ENCODE peak calls at places on chromosomes 1 and 21, in six cellular contexts. K is cardiac fibroblast, B is fibroblast of mammary gland, H is OCI-LY7, M is AG09309, X is mammary epithelial cell. J is an unnamed sample.

GRCh38 chr1:51955797-51956527 is 34.5 kb downstream of the RAB3B start:
- DNase-seq in K (no peak), B (no peak), H (peak), M (no peak), X (no peak), J (no peak)

GRCh38 chr1:46102769-46103476 is 29.5 kb downstream of the PIK3R3 start:
- DNase-seq in K (no peak), B (no peak), H (no peak), M (no peak), X (peak), J (no peak)

GRCh38 chr1:143720087-143721023 is 251.4 kb downstream of the FAM72C start:
- DNase-seq in K (peak), B (peak), H (no peak), M (no peak), X (peak), J (no peak)

GRCh38 chr1:227489572-227489971 is 73.8 kb upstream of the ZNF678 start:
- DNase-seq in K (no peak), B (no peak), H (no peak), M (no peak), X (no peak), J (no peak)

GRCh38 chr1:102535829-102536505 is 539.2 kb upstream of the OLFM3 start:
- DNase-seq in K (no peak), B (no peak), H (no peak), M (no peak), X (no peak), J (no peak)

GRCh38 chr1:58704616-58705021 is 4.8 kb upstream of the MYSM1 start:
- DNase-seq in K (no peak), B (no peak), H (no peak), M (no peak), X (no peak), J (no peak)

GRCh38 chr1:41919764-41920397 is 1.2 kb upstream of the HIVEP3 start:
- DNase-seq in K (no peak), B (no peak), H (no peak), M (no peak), X (no peak), J (no peak)

GRCh38 chr1:54107131-54107530 is 45.7 kb downstream of the CDCP2 start:
- DNase-seq in K (peak), B (peak), H (peak), M (no peak), X (no peak), J (no peak)

GRCh38 chr1:60425528-60425927 is 352.0 kb upstream of the C1orf87 start:
- DNase-seq in K (peak), B (peak), H (peak), M (no peak), X (no peak), J (no peak)

GRCh38 chr1:108047085-108047484 is 82.1 kb upstream of the VAV3 start:
- DNase-seq in K (no peak), B (no peak), H (no peak), M (no peak), X (no peak), J (no peak)

GRCh38 chr1:31678681-31679080 is 25.1 kb downstream of the COL16A1 start:
- DNase-seq in K (no peak), B (no peak), H (no peak), M (no peak), X (no peak), J (no peak)

GRCh38 chr1:181104042-181104789 is 15.7 kb downstream of the IER5 start:
- DNase-seq in K (no peak), B (no peak), H (no peak), M (no peak), X (no peak), J (no peak)

GRCh38 chr1:225447649-225448048 is 19.8 kb upstream of the LBR start:
- DNase-seq in K (peak), B (peak), H (no peak), M (no peak), X (no peak), J (no peak)

GRCh38 chr21:45984584-45985095 is 3.1 kb downstream of the COL6A1 start:
- DNase-seq in K (no peak), B (no peak), H (no peak), M (no peak), X (no peak), J (no peak)

GRCh38 chr1:21229246-21230000 is 52.7 kb upstream of the EIF4G3 start:
- DNase-seq in K (peak), B (peak), H (no peak), M (peak), X (peak), J (no peak)

GRCh38 chr1:204107892-204108291 is 35.0 kb downstream of the SOX13 start:
- DNase-seq in K (no peak), B (no peak), H (no peak), M (no peak), X (no peak), J (no peak)

GRCh38 chr1:169144941-169145626 is 38.6 kb downstream of the ATP1B1 start:
- DNase-seq in K (no peak), B (no peak), H (no peak), M (no peak), X (no peak), J (no peak)

GRCh38 chr1:232017057-232017456 is 390.5 kb downstream of the DISC1 start:
- DNase-seq in K (no peak), B (no peak), H (no peak), M (no peak), X (no peak), J (peak)

GRCh38 chr1:145845514-145846161 is at the start of gene NUDT17:
- DNase-seq in K (peak), B (peak), H (peak), M (no peak), X (peak), J (peak)

GRCh38 chr1:100847481-100847880 is 47.2 kb downstream of the EXTL2 start:
- DNase-seq in K (peak), B (peak), H (no peak), M (no peak), X (peak), J (no peak)

GRCh38 chr1:204181116-204181515 is 15.0 kb upstream of the REN start:
- DNase-seq in K (no peak), B (no peak), H (no peak), M (no peak), X (no peak), J (no peak)

GRCh38 chr1:182972231-182972630 is 19.3 kb upstream of the SHCBP1L start:
- DNase-seq in K (no peak), B (no peak), H (no peak), M (no peak), X (no peak), J (no peak)

GRCh38 chr1:14140800-14141526 is 441.0 kb downstream of the PRDM2 start:
- DNase-seq in K (peak), B (peak), H (no peak), M (no peak), X (no peak), J (no peak)

GRCh38 chr1:106022312-106022902 is 1034.1 kb upstream of the PRMT6 start:
- DNase-seq in K (peak), B (peak), H (peak), M (no peak), X (no peak), J (no peak)

GRCh38 chr1:181559142-181559541 is 75.8 kb downstream of the CACNA1E start:
- DNase-seq in K (no peak), B (no peak), H (no peak), M (no peak), X (no peak), J (no peak)

GRCh38 chr1:203120325-203121138 is 7.0 kb upstream of the ADORA1 start:
- DNase-seq in K (no peak), B (no peak), H (no peak), M (no peak), X (no peak), J (no peak)

GRCh38 chr1:48089356-48089891 is 92.2 kb upstream of the TRABD2B start:
- DNase-seq in K (no peak), B (no peak), H (no peak), M (no peak), X (no peak), J (no peak)

GRCh38 chr21:34182436-34182835 is 109.1 kb downstream of the MRPS6 start:
- DNase-seq in K (no peak), B (no peak), H (no peak), M (no peak), X (no peak), J (no peak)

GRCh38 chr21:34179204-34179935 is 106.0 kb downstream of the MRPS6 start:
- DNase-seq in K (no peak), B (no peak), H (no peak), M (no peak), X (no peak), J (no peak)

GRCh38 chr21:34181418-34181817 is 108.0 kb downstream of the MRPS6 start:
- DNase-seq in K (no peak), B (no peak), H (no peak), M (no peak), X (no peak), J (no peak)

GRCh38 chr21:34180826-34181359 is 107.5 kb downstream of the MRPS6 start:
- DNase-seq in K (no peak), B (no peak), H (no peak), M (no peak), X (no peak), J (no peak)

DNA sequence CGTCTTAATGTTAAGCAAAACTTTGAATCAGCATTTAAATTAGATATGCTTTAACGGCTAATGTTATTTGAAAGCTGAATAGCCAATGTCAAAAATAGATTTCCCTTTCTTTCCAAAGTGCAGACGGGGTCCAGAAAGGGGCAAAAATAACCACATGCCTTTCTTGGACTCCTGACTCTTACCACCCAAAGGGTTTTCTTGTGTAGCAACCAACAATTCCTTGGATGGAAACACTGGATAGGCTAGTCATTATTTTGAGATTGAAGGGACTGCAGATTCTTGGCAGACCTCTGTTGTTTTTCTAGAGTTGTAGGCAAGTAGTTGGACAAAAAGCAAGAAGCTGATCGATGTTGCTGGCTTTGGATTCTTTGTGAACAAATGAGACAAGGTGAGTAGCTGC is 107.0 kb downstream of the MRPS6 start:
- DNase-seq in K (no peak), B (no peak), H (no peak), M (no peak), X (no peak), J (no peak)
- H3K4me3 ChIP-seq in K (no peak), B (no peak), H (no peak), M (no peak), X (no peak), J (no peak)

GRCh38 chr1:198174297-198174696 is 17.5 kb downstream of the NEK7 start:
- DNase-seq in K (no peak), B (peak), H (no peak), M (no peak), X (no peak), J (no peak)
- H3K4me3 ChIP-seq in K (no peak), B (no peak), H (no peak), M (no peak), X (no peak), J (no peak)

GRCh38 chr1:2132222-2133038 is 62.1 kb downstream of the FAAP20 start:
- DNase-seq in K (peak), B (peak), H (no peak), M (no peak), X (peak), J (no peak)

GRCh38 chr1:2134604-2135307 is 59.8 kb downstream of the FAAP20 start:
- DNase-seq in K (no peak), B (no peak), H (no peak), M (no peak), X (no peak), J (no peak)

GRCh38 chr1:2134232-2134603 is 60.4 kb downstream of the FAAP20 start:
- DNase-seq in K (no peak), B (no peak), H (no peak), M (no peak), X (no peak), J (no peak)

GRCh38 chr1:2133879-2134215 is 60.7 kb downstream of the FAAP20 start:
- DNase-seq in K (no peak), B (no peak), H (no peak), M (no peak), X (no peak), J (no peak)

GRCh38 chr1:2133039-2133878 is 61.3 kb downstream of the FAAP20 start:
- DNase-seq in K (peak), B (peak), H (peak), M (peak), X (peak), J (peak)
- H3K4me3 ChIP-seq in K (peak), B (peak), H (peak), M (peak), X (peak), J (peak)

DNA sequence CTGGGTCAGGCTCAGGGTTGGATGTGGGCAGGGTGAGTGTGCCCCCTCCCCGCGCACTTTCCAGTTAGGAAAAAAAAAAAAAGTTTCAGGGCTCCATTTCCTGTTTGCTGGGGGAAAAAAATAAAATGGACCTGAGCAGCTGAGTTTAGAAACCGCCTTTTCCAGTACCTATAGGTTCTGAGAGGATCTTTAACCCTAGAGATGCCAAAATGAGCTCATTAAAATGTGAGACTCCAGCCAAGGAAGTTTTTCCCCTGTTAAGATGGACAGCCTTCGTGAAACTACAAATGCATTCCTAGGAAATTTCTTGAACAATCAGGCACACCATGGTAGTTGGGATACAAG is 143.5 kb upstream of the ETS2 start:
- DNase-seq in K (no peak), B (no peak), H (no peak), M (no peak), X (no peak), J (no peak)
- H3K4me3 ChIP-seq in K (no peak), B (no peak), H (no peak), M (no peak), X (no peak), J (no peak)

DNA sequence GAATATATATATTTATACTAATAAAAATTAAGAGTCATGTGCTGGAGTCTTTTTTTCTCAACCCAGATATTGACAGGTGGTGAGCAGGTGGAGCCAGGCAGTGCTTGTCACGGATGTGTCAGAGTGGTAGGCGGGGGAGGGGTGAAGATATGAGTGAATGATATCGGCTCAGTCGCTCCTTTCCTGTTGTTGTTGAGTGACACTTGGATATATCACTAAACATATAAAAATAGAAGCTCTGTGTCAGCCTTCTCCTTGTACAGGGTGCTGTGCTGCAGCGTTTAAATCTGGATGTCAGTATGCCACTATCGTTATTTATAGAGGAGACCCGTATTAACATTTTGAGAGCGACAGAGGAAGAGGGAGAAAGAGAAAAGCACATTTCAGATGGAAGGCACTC is 339.6 kb downstream of the NUF2 start:
- DNase-seq in K (no peak), B (no peak), H (no peak), M (no peak), X (no peak), J (no peak)
- H3K4me3 ChIP-seq in K (no peak), B (no peak), H (no peak), M (no peak), X (no peak), J (no peak)

GRCh38 chr1:93350322-93350721 is 4.6 kb downstream of the DR1 start:
- DNase-seq in K (no peak), B (no peak), H (peak), M (no peak), X (no peak), J (no peak)
- H3K4me3 ChIP-seq in K (no peak), B (no peak), H (peak), M (no peak), X (peak), J (no peak)

DNA sequence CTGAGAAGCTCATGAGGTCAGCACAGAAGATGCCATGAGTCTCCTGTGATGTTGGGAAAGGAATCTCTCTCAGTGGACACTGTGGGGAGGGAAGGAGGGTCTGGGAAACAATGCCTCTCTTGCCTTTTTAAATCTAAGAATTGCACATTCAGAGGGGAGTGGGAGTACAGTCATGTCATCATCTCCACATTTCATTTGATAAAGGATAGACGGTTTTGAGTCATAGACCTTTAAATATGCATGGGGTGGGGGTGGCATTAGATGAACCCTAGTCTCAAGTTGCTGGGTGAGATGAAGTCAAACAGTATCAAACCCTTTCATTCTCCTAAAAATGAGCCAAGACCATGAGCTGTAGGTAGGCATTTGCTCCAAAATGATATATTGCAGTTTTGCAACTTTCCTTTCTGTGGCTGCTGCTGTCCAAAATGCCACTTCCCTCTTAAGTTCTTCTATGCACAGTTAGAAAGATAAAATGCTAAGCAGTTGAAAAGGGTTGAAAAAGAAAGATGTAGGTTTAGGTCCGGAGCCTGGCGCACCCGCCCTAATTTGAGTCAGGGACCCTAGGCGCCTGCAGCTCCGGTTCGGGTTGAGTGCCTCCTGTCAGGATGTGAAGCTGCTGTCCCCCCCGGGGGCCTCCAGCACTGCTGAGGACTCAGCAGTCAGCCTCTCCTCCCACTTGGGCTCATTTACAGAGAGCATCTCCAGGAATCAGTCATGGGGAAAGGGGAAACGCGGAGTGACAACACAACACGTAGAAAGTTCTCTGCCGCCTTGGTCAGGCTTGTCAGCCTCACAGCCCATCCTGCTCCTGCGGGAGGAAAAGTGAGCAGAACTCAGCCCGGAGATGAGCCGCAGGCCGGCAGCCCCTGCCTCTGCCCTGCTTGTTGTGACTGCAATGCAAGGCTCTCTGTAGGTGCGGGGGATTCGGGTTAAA is 479.3 kb upstream of the RUNX1 start:
- DNase-seq in K (peak), B (no peak), H (peak), M (no peak), X (no peak), J (no peak)
- H3K4me3 ChIP-seq in K (peak), B (no peak), H (peak), M (no peak), X (no peak), J (peak)

GRCh38 chr1:245412301-245412700 is 257.5 kb downstream of the KIF26B start:
- DNase-seq in K (no peak), B (no peak), H (no peak), M (no peak), X (no peak), J (no peak)
- H3K4me3 ChIP-seq in K (no peak), B (no peak), H (no peak), M (no peak), X (no peak), J (no peak)

DNA sequence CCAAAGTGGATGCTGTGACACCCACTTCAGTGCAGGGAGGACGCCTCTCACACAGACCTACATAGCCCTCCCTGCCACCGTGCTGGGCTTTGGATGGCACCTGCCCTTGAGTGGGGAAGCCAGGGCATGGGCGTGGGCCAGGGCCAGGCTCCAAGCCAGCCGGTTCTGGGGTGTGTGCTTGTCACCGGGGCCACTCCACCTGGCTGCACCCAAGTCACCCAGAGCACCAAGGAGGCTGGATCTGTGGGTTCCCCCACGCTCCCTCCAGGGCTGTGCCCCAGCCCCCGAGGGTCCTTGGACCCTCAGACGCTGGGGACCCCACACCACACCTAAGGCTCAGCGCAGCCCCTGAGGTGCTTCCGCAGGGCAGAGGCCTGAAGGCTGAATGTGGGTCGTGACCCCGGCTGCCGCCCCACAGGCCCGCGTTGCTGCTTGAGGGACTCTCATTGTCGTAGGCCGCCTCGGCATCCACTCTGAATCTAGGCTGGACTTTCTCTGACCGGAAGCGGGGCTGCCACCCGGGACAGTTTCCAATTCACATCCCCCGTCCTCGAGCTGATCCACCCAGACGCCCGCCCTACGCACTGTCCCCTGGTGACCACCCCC is 1.5 kb downstream of the MXRA8 start:
- DNase-seq in K (no peak), B (no peak), H (no peak), M (no peak), X (no peak), J (no peak)
- H3K4me3 ChIP-seq in K (peak), B (peak), H (no peak), M (peak), X (no peak), J (peak)

DNA sequence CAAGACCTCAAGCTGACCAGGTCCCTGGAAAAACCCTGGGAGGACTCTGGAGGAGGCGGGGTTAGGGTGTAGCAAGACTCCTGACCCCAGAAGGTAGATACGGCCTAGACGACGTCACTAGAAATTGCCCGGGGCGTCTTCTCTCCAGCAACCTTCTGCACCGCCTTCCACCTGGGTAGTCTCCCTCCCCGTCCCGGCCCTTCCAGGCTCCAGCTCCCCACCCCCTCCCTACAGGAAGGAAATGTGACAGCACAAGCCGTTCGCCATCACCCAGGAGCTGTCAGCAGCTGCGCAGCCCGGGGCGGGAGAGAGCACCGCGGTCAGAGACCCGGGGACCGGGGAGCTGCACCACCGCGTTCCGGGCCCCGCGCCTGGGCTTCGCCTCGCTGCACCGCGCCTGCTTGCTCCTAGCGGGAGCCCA is 20.0 kb downstream of the SERTAD4 start:
- DNase-seq in K (peak), B (no peak), H (no peak), M (no peak), X (no peak), J (no peak)
- H3K4me3 ChIP-seq in K (no peak), B (no peak), H (no peak), M (no peak), X (no peak), J (no peak)

J was measured in AG04450.